ENCODE peak calls at places on chromosomes 4 and X, in seven cellular contexts. W, Z, U, F, L, B and M are unnamed samples.

GRCh38 chr4:152817331-152817730 is 37.6 kb downstream of the ARFIP1 start:
- DNase-seq in W (no peak), F (no peak), L (no peak), B (no peak), Z (no peak), U (no peak), M (no peak)

GRCh38 chr4:167100120-167100519 is 134.2 kb downstream of the SPOCK3 start:
- DNase-seq in U (no peak), W (peak), B (no peak), L (peak), F (no peak), Z (no peak), M (no peak)

GRCh38 chrX:4550018-4550417 is 836.6 kb upstream of the PRKX start:
- DNase-seq in F (no peak), B (no peak), W (no peak), L (no peak), U (no peak), Z (no peak), M (no peak)

GRCh38 chr4:165158762-165159161 is 46.1 kb upstream of the TMEM192 start:
- DNase-seq in L (no peak), Z (no peak), B (no peak), W (no peak), F (no peak), U (no peak), M (no peak)

GRCh38 chrX:11725631-11726442 is 32.2 kb upstream of the MSL3 start:
- DNase-seq in Z (no peak), U (no peak), L (no peak), W (no peak), F (no peak), B (no peak), M (no peak)

GRCh38 chrX:433771-434170 is 47.1 kb upstream of the PPP2R3B start:
- DNase-seq in W (no peak), Z (no peak), B (no peak), F (peak), L (no peak), U (no peak), M (no peak)

GRCh38 chrX:44157858-44158257 is 184.7 kb upstream of the NDP start:
- DNase-seq in U (no peak), W (no peak), L (peak), Z (no peak), B (no peak), F (no peak), M (no peak)

GRCh38 chr4:86963697-86964096 is 28.9 kb downstream of the AFF1 start:
- DNase-seq in L (peak), W (no peak), U (no peak), Z (no peak), F (no peak), B (no peak), M (no peak)

GRCh38 chr4:44848466-44848865 is 122.1 kb upstream of the GNPDA2 start:
- DNase-seq in F (no peak), U (no peak), B (no peak), L (no peak), Z (no peak), W (no peak), M (no peak)

DNA sequence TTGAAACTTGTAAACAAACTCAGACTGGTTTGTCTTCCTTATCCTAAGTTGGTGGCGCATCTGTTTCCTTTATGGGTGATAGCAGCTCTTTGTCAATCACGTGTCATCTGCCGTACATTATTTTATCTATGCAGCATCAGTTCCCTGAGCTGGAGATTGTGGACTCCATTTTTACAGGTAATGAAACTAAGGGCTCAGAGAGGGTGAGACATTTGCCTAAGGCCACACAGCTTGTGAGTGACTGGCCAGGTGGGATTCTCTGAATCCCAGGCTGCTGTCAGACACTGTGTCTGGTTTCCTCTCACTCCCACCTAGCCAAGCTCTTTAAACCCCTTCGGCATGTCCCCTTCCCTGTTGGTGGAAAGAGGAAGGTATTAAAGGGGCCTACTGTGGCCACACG is 41.7 kb upstream of the CLCN4 start:
- DNase-seq in Z (no peak), U (no peak), L (no peak), W (no peak), B (no peak), F (no peak), M (no peak)
- H3K27ac ChIP-seq in Z (no peak), U (no peak), L (no peak), W (no peak), B (no peak), F (no peak), M (no peak)

GRCh38 chr4:26579169-26579568 is 4.7 kb upstream of the TBC1D19 start:
- DNase-seq in L (no peak), B (no peak), U (no peak), Z (no peak), W (no peak), F (no peak), M (no peak)

GRCh38 chr4:26584725-26585124 is 841 bp downstream of the TBC1D19 start:
- DNase-seq in F (no peak), U (no peak), W (no peak), Z (no peak), L (no peak), B (no peak), M (no peak)

GRCh38 chr4:26589699-26590098 is 5.8 kb downstream of the TBC1D19 start:
- DNase-seq in B (no peak), F (no peak), Z (no peak), L (no peak), W (no peak), U (no peak), M (no peak)

GRCh38 chr4:26583538-26583864 is 383 bp upstream of the TBC1D19 start:
- DNase-seq in B (no peak), L (peak), F (no peak), U (no peak), W (no peak), Z (no peak), M (no peak)

DNA sequence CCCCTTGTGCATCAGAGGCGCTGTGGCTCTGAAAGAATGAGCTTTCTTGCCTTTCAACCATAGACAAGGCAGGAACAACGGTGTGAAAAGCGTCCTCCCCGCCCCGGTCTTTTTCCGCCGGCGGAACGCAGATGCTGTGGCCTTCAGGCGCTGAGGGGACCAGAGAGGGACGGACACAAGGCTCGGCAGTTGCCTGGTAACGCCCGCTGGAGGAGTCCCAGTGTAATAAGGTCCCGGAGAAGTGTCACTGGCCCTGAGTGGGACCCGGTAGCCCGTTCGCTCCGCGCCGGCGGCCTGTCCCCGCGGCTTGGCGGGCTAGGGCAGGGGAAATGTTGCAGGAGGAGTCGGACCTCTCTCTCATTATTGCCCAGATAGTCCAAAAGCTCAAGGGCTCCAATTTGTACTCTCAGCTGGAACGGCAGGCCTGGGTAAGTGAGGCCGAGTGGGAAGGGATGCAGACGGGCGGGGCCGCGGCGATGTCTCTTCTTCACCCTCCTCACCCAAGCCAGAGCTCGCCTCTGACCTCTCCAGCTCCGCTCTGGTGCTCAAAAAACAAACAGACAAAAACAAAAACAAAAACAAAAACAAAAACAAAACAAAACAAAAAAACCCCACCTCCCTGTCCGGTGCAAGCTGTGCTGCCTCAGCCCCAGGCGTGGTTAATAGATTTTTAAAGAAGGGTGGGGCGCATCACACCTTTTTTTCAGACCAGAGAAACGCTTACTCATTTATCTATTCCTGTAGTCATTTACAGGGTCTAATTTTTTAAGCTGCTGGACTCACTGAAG is at the start of gene TBC1D19:
- DNase-seq in F (peak), Z (peak), W (peak), B (peak), U (peak), L (peak), M (peak)
- TF ChIP-seq CTCF in F (no peak), Z (no peak), W (no peak), B (no peak), U (no peak), L (no peak), M (no peak)

GRCh38 chr4:56978750-56979303 is at the start of gene POLR2B:
- DNase-seq in Z (peak), B (peak), U (peak), W (peak), L (peak), F (peak), M (peak)

GRCh38 chr4:56979674-56980073 is 978 bp downstream of the POLR2B start:
- DNase-seq in F (no peak), U (no peak), L (no peak), B (no peak), Z (no peak), W (peak), M (no peak)

GRCh38 chr4:56976878-56977320 is 507 bp downstream of the NOA1 start:
- DNase-seq in F (peak), U (peak), B (peak), W (no peak), Z (peak), L (no peak), M (no peak)

GRCh38 chr4:56977321-56978012 is at the start of gene NOA1:
- DNase-seq in B (peak), W (peak), Z (peak), F (peak), L (peak), U (peak), M (peak)

GRCh38 chr4:56976283-56976877 is 1.0 kb downstream of the NOA1 start:
- DNase-seq in W (no peak), L (no peak), B (peak), F (no peak), U (no peak), Z (no peak), M (no peak)
- H3K27ac ChIP-seq in W (no peak), L (peak), B (peak), F (peak), U (no peak), Z (peak), M (no peak)

GRCh38 chrX:152873361-152873760 is 24.5 kb upstream of the ZNF185 start:
- DNase-seq in L (no peak), W (no peak), B (no peak), F (no peak), U (no peak), Z (no peak), M (no peak)

GRCh38 chrX:152865232-152865920 is 32.5 kb upstream of the ZNF185 start:
- DNase-seq in L (peak), U (no peak), B (no peak), W (no peak), F (no peak), Z (no peak), M (no peak)

GRCh38 chrX:152872522-152872921 is 25.3 kb upstream of the ZNF185 start:
- DNase-seq in B (no peak), F (no peak), Z (no peak), W (no peak), L (no peak), U (no peak), M (no peak)

GRCh38 chrX:152871260-152871659 is 26.6 kb upstream of the ZNF185 start:
- DNase-seq in F (no peak), U (no peak), Z (no peak), B (no peak), W (no peak), L (no peak), M (no peak)

DNA sequence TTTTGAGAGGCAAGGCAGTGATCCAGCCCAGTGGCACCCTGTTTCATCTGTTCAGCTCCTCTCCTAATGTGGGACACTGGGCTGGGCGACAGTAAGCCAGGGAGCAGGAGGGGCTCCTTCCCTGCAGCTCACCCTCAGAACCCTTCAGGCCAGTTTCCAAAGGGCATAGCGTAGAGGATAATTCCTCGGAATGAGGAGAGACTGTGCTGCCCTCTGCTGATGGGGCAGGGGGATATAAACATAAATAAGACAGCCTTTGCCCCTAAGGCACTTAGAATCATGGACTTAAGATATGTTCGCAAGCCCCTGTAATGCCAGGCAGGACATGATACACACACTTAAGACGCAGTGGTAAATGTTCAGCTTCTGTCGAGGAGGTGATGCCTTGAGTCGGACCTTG is 27.9 kb upstream of the ZNF185 start:
- DNase-seq in U (no peak), W (no peak), B (no peak), Z (no peak), F (no peak), L (no peak), M (no peak)
- TF ChIP-seq CTCF in U (no peak), W (no peak), B (no peak), Z (no peak), F (no peak), L (no peak), M (no peak)

DNA sequence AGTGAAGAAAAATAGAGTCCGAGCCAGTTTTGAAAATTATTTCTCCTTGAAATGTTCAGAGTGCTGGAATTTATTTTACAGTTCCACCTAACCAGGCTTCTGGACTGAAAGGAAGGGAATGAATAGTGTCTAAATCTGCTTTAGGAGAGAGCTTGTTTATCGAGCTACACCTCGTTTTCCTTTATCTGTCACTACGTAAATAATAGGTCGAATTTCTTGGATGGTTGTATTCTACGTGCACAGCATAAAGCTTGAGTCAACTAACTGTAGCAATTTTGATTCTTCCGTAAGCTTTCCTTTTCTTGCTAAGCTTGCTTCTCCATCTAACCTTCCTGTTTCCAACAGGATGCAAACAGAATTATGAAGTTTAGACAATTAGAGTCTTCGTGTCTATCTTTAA is 48.6 kb downstream of the ADGRL3 start:
- DNase-seq in U (no peak), B (no peak), L (no peak), W (no peak), Z (no peak), F (no peak), M (no peak)
- H3K27ac ChIP-seq in U (no peak), B (no peak), L (no peak), W (no peak), Z (no peak), F (no peak), M (no peak)

GRCh38 chr4:2767705-2768074 is 11.6 kb upstream of the TNIP2 start:
- DNase-seq in U (peak), Z (peak), W (no peak), F (peak), L (no peak), B (no peak), M (no peak)
- TF ChIP-seq CTCF in U (no peak), Z (no peak), W (no peak), F (no peak), L (no peak), B (no peak), M (no peak)

DNA sequence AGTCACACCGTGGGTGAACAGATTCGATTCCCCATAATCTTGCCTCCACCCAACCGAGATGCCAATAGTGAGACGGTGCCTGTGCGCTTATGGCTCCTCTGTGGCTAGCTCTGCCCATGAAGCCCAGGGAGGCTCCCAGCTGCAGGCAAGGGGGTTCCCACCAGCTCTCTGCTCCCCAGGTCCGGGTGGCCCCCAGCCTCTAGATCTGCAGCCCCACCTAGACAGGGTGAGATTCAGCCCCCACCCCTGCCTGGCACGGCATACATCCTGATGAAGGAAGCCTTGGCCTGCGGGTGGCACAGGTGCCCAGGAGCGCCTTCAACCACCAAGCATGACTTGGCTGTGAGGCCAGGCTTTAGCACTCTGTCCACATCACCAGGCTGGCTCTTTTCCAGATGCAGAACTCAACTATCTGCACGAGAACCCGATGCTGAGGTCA is 40.6 kb downstream of the WDR1 start:
- DNase-seq in F (no peak), W (no peak), B (peak), L (no peak), Z (peak), U (peak), M (no peak)
- H3K27ac ChIP-seq in F (no peak), W (peak), B (peak), L (no peak), Z (peak), U (no peak), M (no peak)